ENCODE peak calls at places on chromosomes 3 and 15, in four cellular contexts. T is heart left ventricle, Z is MM.1S, F is omental fat pad. K is an unnamed sample.

GRCh38 chr3:127690823-127691452 is 18.2 kb downstream of the ABTB1 start:
- DNase-seq in T (no peak), Z (peak), F (no peak), K (peak)

GRCh38 chr15:59594493-59594942 is 17.1 kb upstream of the GCNT3 start:
- DNase-seq in T (no peak), Z (no peak), F (no peak), K (no peak)

GRCh38 chr3:13333236-13333897 is 86.8 kb downstream of the NUP210 start:
- DNase-seq in T (no peak), Z (no peak), F (no peak), K (no peak)

GRCh38 chr15:68774120-68774519 is 46.6 kb downstream of the ANP32A start:
- DNase-seq in T (no peak), Z (no peak), F (no peak), K (no peak)

GRCh38 chr3:135990903-135991302 is 25.4 kb downstream of the PPP2R3A start:
- DNase-seq in T (no peak), Z (no peak), F (no peak), K (no peak)

GRCh38 chr3:52670621-52671521 is 14.8 kb downstream of the PBRM1 start:
- DNase-seq in T (no peak), Z (no peak), F (no peak), K (peak)

GRCh38 chr15:64905119-64905831 is 6.4 kb upstream of the ANKDD1A start:
- DNase-seq in T (peak), Z (peak), F (peak), K (peak)

GRCh38 chr15:63506537-63507035 is 2.2 kb downstream of the USP3 start:
- DNase-seq in T (no peak), Z (no peak), F (no peak), K (peak)

GRCh38 chr15:95760508-95760907 is 570.0 kb upstream of the NR2F2 start:
- DNase-seq in T (no peak), Z (no peak), F (no peak), K (no peak)

GRCh38 chr3:114839476-114839875 is 307.6 kb downstream of the ZBTB20 start:
- DNase-seq in T (no peak), Z (no peak), F (no peak), K (no peak)

GRCh38 chr3:128993461-128994172 is at the start of gene CFAP92:
- DNase-seq in T (peak), Z (peak), F (peak), K (peak)

GRCh38 chr3:50154476-50154839 is 666 bp upstream of the SEMA3F start:
- DNase-seq in T (no peak), Z (no peak), F (no peak), K (no peak)

DNA sequence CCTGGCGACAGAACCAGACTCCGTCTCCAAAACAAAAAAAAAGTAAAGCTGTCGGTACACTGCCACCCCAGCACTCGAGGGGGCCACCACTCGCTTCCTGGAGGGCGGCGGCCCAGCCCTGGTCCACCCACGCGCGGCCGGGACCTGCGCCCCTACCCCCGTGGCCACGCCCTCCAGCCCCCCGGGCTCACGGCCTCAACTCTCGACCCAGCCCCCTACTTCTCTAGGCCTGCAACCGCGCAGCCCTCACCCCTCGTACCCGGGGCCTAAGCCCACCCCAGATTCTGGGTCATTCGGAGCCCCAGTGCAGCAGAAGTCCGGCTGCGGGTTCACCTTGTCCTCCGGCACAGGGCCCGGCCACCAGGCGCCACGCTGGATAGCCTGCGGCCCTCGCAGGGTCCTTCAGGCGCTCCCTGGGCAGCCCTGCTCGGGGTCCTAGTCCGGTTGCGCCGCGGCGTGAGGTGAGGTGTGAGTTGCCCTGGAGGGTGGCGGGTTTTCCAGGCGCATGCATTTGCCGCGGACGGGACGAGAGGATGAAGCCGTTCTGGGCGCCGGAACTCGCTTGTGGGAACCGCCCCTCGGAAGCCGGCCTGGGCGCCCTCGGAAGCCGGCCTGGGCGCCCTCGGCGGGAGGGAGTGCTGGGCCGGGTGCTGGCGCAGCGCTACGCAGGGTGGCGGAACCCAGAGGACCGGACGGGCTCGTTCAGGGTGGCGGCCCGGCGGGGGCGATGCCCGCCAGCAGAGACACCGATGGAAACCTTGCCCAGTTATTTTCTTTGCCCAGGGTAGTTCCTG is 32.2 kb downstream of the SPINK8 start:
- DNase-seq in T (peak), Z (peak), F (peak), K (peak)
- TF ChIP-seq CTCF in T (no peak), Z (no peak), F (no peak), K (no peak)

GRCh38 chr3:173025941-173026340 is 115.1 kb downstream of the SPATA16 start:
- DNase-seq in T (no peak), Z (no peak), F (no peak), K (no peak)
- TF ChIP-seq CTCF in T (no peak), Z (no peak), F (no peak), K (no peak)

DNA sequence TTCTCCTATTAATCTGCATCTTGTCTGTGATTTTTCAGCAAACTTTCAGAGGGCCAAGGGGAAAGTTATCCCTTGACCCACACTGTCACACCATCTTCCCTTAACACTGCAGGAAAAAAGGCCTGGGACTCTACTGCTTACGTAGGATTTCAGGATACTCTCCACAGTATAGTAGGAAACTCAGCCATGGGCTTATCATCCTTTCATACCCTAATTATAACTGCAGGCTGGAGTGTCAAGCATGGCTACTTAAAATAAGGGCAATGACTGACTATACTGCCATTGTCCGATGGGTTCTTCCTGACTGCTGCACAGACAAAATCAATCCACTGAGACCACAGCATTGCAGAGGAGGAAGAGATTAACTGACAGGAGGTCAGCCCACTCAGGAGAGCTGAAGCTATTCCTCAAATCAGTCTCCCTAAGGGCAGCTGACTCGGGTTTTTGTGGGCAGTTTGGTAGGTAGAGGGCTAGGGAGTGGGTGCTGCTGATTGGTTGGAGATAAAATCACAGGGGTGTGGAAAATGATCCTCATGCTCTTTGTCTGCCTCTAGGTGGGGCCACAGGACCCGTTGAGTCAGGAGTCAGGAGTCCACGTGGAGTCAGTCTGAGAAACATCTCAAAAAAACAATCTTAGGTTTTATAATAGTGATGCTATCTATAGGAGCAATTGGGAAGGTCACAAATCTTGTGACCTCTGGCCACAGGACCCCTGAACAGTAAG is 118.2 kb upstream of the STRIT1 start:
- DNase-seq in T (no peak), Z (no peak), F (no peak), K (peak)
- TF ChIP-seq CTCF in T (no peak), Z (no peak), F (no peak), K (no peak)

GRCh38 chr3:169667710-169668080 is 4.2 kb upstream of the MECOM start:
- DNase-seq in T (no peak), Z (no peak), F (no peak), K (no peak)

GRCh38 chr3:169669816-169670215 is 6.3 kb upstream of the MECOM start:
- DNase-seq in T (no peak), Z (no peak), F (no peak), K (no peak)

GRCh38 chr3:169667380-169667671 is 3.8 kb upstream of the MECOM start:
- DNase-seq in T (no peak), Z (no peak), F (no peak), K (no peak)

GRCh38 chr3:169668081-169668956 is 4.8 kb upstream of the MECOM start:
- DNase-seq in T (peak), Z (peak), F (no peak), K (peak)

GRCh38 chr3:169668957-169669681 is 5.6 kb upstream of the MECOM start:
- DNase-seq in T (peak), Z (peak), F (no peak), K (peak)
- TF ChIP-seq CTCF in T (peak), Z (peak), F (no peak), K (peak)

DNA sequence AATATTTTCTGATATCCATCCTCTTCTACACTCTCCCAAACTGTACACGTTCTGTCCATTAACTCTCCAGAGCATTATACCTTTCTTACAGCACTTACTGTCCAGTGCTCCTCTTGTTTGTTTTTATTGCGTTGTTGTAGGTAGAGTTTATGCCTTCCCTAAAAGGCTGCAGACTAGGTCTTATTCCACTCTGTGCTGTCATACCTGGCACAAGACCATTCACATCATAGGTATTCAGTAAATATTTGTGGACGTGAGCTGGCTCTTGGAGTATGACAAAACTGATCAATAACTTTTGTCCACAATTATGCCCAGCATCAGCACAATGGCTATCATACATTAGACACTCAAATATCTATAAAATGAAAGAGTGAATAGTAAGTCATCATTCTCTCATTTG is 4.4 kb downstream of the HMG20A start:
- DNase-seq in T (no peak), Z (no peak), F (no peak), K (no peak)
- TF ChIP-seq CTCF in T (no peak), Z (no peak), F (no peak), K (no peak)

GRCh38 chr3:100331660-100332059 is 2.9 kb upstream of the NIT2 start:
- DNase-seq in T (no peak), Z (no peak), F (no peak), K (no peak)

GRCh38 chr3:100335137-100335833 is 728 bp downstream of the NIT2 start:
- DNase-seq in T (peak), Z (peak), F (peak), K (peak)

GRCh38 chr3:100333970-100334339 is 602 bp upstream of the NIT2 start:
- DNase-seq in T (no peak), Z (no peak), F (no peak), K (no peak)

GRCh38 chr3:100333051-100333450 is 1.5 kb upstream of the NIT2 start:
- DNase-seq in T (no peak), Z (no peak), F (no peak), K (no peak)

DNA sequence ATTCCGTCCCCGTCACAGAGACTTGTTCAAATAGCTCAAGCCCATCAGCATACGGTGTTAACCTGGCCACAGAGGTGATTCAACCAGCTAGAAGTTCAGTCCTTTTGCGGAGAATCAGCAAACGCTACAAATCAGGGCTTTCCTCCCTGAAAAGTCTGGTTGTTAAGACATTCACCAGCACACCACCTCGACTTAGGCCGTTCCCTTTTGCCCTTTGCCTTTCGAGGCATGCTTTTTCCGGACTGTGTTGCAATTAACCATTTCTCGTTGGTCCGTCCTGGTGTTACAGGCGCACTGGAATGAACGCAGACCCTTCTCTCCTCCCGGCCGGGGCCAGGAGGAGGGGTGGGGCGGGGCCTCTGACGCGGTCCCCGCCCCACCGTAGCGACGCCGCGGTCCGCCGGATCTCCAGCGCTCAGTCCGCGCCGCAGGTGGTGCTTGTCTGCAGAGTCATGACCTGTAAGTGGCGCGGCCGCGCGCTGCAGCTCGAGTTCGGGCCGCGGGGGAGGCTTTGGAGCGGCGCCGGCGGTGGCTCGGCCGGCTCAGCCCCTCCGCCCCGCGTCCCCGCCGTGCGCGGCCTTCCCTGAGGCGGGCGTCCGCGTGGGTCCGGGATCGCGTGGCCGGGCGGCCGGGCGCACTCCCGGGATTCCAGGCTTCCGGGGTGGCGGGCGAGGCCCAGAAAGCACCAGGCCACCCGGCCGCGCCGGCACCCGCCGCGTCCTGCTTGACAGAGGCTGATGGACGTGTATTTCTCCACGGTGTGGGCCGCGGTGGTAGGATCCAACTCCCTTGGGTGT is at the start of gene NIT2:
- DNase-seq in T (peak), Z (peak), F (peak), K (peak)
- TF ChIP-seq CTCF in T (no peak), Z (no peak), F (no peak), K (no peak)

GRCh38 chr3:156150434-156151066 is 30.2 kb downstream of the KCNAB1 start:
- DNase-seq in T (peak), Z (peak), F (no peak), K (peak)

GRCh38 chr3:156149781-156150375 is 29.5 kb downstream of the KCNAB1 start:
- DNase-seq in T (no peak), Z (no peak), F (no peak), K (no peak)

GRCh38 chr3:156148946-156149348 is 28.6 kb downstream of the KCNAB1 start:
- DNase-seq in T (peak), Z (no peak), F (no peak), K (no peak)

GRCh38 chr3:156148345-156148945 is 28.1 kb downstream of the KCNAB1 start:
- DNase-seq in T (no peak), Z (no peak), F (no peak), K (no peak)

DNA sequence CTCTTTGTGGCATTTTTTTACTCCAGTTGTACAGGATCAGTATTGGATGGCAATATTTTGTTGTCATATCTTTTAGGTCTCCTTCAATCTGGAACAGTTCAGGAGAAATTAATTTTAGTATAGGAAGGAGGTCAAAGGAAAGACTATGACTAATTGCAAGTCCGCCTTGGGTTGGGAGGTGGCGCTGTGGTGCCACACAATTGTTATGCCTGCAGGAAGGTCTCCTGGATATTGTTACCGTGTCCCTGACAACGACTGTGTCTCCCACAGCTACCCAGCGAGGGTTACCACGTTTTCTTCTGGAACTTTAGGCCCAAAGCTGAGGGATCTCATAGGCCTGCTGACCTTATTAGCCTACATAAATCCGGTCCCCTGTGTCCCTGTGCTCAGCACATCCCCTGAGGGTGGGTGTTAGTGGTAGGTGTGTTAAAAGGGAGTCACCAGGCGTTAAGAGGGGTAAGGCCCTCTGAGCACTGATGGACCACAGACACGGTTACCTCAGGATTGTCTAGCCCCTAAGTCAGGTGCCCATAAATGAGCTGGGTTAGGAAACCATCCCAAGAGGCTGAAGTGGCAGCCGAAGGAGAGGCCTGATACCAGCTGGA is 31.5 kb downstream of the KCNAB1 start:
- DNase-seq in T (peak), Z (peak), F (no peak), K (peak)
- TF ChIP-seq CTCF in T (peak), Z (peak), F (no peak), K (peak)

DNA sequence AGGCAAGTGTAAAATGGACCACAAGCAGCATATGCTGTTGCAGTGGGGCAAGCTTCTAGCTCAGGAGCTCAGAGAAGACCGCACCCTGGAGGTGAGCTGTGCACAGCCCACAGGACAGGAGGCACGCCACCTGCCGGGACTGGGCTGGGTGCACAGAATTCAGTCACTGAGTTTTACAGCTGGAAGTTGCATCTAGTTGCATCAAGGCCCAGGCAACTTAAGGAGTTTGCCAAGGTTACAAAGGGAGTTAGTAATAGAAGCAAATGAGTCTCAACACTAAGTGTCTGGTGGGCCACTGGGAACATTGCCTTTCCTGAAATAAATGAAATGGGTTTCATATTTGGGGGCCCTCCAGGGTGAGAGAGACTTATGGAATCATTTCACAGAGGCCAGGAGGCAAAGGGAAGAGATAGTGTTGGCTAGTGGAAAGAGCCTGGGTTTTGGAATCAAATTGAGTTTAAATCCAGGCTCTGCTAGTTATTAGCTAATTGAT is 36.0 kb upstream of the TIMP4 start:
- DNase-seq in T (no peak), Z (no peak), F (no peak), K (peak)
- TF ChIP-seq CTCF in T (no peak), Z (peak), F (no peak), K (no peak)

K was measured in activated CD8-positive, alpha-beta T cell treated with anti-CD3 and anti-CD28 coated beads for 36 hours.